ENCODE peak calls at places on chromosomes 13 and 19, in nine cellular contexts. One of them, this sample, is unnamed.

GRCh38 chr13:94143624-94144350 is 335.7 kb downstream of the DCT start:
- DNase-seq in AG04450: no peak
- DNase-seq in stimulated activated CD4-positive, alpha-beta T cell treated with anti-CD3 and anti-CD28 coated beads, Interleukin-4, amount 100 ng/mL, for 24 hours: no peak
- DNase-seq in RWPE1: no peak
- DNase-seq in activated T-cell treated with anti-CD3 and anti-CD28 coated beads, Interleukin-2, amount 50 U/mL, for 72 hours: no peak
- DNase-seq in CD8-positive, alpha-beta memory T cell: no peak
- DNase-seq in islet precursor cell: no peak
- DNase-seq in central memory CD8-positive, alpha-beta T cell: no peak
- DNase-seq in astrocyte of the cerebellum: no peak
- DNase-seq in this sample: no peak

GRCh38 chr19:34428549-34429285 is 536 bp downstream of the UBA2 start:
- DNase-seq in AG04450: no peak
- DNase-seq in stimulated activated CD4-positive, alpha-beta T cell treated with anti-CD3 and anti-CD28 coated beads, Interleukin-4, amount 100 ng/mL, for 24 hours: peak; percentile 29
- DNase-seq in RWPE1: peak; percentile 47
- DNase-seq in activated T-cell treated with anti-CD3 and anti-CD28 coated beads, Interleukin-2, amount 50 U/mL, for 72 hours: peak; percentile 35
- DNase-seq in CD8-positive, alpha-beta memory T cell: no peak
- DNase-seq in islet precursor cell: no peak
- DNase-seq in central memory CD8-positive, alpha-beta T cell: peak; percentile 11
- DNase-seq in astrocyte of the cerebellum: no peak
- DNase-seq in this sample: peak; percentile 75

GRCh38 chr13:110092869-110093268 is 214.1 kb downstream of the COL4A1 start:
- DNase-seq in AG04450: no peak
- DNase-seq in stimulated activated CD4-positive, alpha-beta T cell treated with anti-CD3 and anti-CD28 coated beads, Interleukin-4, amount 100 ng/mL, for 24 hours: no peak
- DNase-seq in RWPE1: no peak
- DNase-seq in activated T-cell treated with anti-CD3 and anti-CD28 coated beads, Interleukin-2, amount 50 U/mL, for 72 hours: no peak
- DNase-seq in CD8-positive, alpha-beta memory T cell: no peak
- DNase-seq in islet precursor cell: no peak
- DNase-seq in central memory CD8-positive, alpha-beta T cell: no peak
- DNase-seq in astrocyte of the cerebellum: no peak
- DNase-seq in this sample: no peak

GRCh38 chr13:111480976-111481375 is 160.5 kb downstream of the TEX29 start:
- DNase-seq in AG04450: no peak
- DNase-seq in stimulated activated CD4-positive, alpha-beta T cell treated with anti-CD3 and anti-CD28 coated beads, Interleukin-4, amount 100 ng/mL, for 24 hours: no peak
- DNase-seq in RWPE1: no peak
- DNase-seq in activated T-cell treated with anti-CD3 and anti-CD28 coated beads, Interleukin-2, amount 50 U/mL, for 72 hours: no peak
- DNase-seq in CD8-positive, alpha-beta memory T cell: no peak
- DNase-seq in islet precursor cell: peak; percentile 35
- DNase-seq in central memory CD8-positive, alpha-beta T cell: no peak
- DNase-seq in astrocyte of the cerebellum: no peak
- DNase-seq in this sample: no peak

GRCh38 chr19:18605546-18606280 is 886 bp downstream of the CRLF1 start:
- DNase-seq in AG04450: no peak
- DNase-seq in stimulated activated CD4-positive, alpha-beta T cell treated with anti-CD3 and anti-CD28 coated beads, Interleukin-4, amount 100 ng/mL, for 24 hours: no peak
- DNase-seq in RWPE1: no peak
- DNase-seq in activated T-cell treated with anti-CD3 and anti-CD28 coated beads, Interleukin-2, amount 50 U/mL, for 72 hours: no peak
- DNase-seq in CD8-positive, alpha-beta memory T cell: no peak
- DNase-seq in islet precursor cell: no peak
- DNase-seq in central memory CD8-positive, alpha-beta T cell: no peak
- DNase-seq in astrocyte of the cerebellum: no peak
- DNase-seq in this sample: no peak

GRCh38 chr19:42074513-42075363 is 1.2 kb upstream of the ZNF574 start:
- DNase-seq in AG04450: no peak
- DNase-seq in stimulated activated CD4-positive, alpha-beta T cell treated with anti-CD3 and anti-CD28 coated beads, Interleukin-4, amount 100 ng/mL, for 24 hours: no peak
- DNase-seq in RWPE1: peak; percentile 40
- DNase-seq in activated T-cell treated with anti-CD3 and anti-CD28 coated beads, Interleukin-2, amount 50 U/mL, for 72 hours: no peak
- DNase-seq in CD8-positive, alpha-beta memory T cell: no peak
- DNase-seq in islet precursor cell: no peak
- DNase-seq in central memory CD8-positive, alpha-beta T cell: no peak
- DNase-seq in astrocyte of the cerebellum: no peak
- DNase-seq in this sample: peak; percentile 66

GRCh38 chr13:92573467-92574057 is 653.0 kb upstream of the GPC6 start:
- DNase-seq in AG04450: no peak
- DNase-seq in stimulated activated CD4-positive, alpha-beta T cell treated with anti-CD3 and anti-CD28 coated beads, Interleukin-4, amount 100 ng/mL, for 24 hours: no peak
- DNase-seq in RWPE1: no peak
- DNase-seq in activated T-cell treated with anti-CD3 and anti-CD28 coated beads, Interleukin-2, amount 50 U/mL, for 72 hours: no peak
- DNase-seq in CD8-positive, alpha-beta memory T cell: no peak
- DNase-seq in islet precursor cell: peak; percentile 58
- DNase-seq in central memory CD8-positive, alpha-beta T cell: no peak
- DNase-seq in astrocyte of the cerebellum: peak; percentile 2
- DNase-seq in this sample: no peak

GRCh38 chr19:40650749-40651305 is 39.6 kb downstream of the NUMBL start:
- DNase-seq in AG04450: peak; percentile 36
- DNase-seq in stimulated activated CD4-positive, alpha-beta T cell treated with anti-CD3 and anti-CD28 coated beads, Interleukin-4, amount 100 ng/mL, for 24 hours: no peak
- DNase-seq in RWPE1: no peak
- DNase-seq in activated T-cell treated with anti-CD3 and anti-CD28 coated beads, Interleukin-2, amount 50 U/mL, for 72 hours: no peak
- DNase-seq in CD8-positive, alpha-beta memory T cell: no peak
- DNase-seq in islet precursor cell: no peak
- DNase-seq in central memory CD8-positive, alpha-beta T cell: no peak
- DNase-seq in astrocyte of the cerebellum: peak; percentile 82
- DNase-seq in this sample: no peak

GRCh38 chr19:10260141-10260584 is 8.1 kb downstream of the MRPL4 start:
- DNase-seq in AG04450: no peak
- DNase-seq in stimulated activated CD4-positive, alpha-beta T cell treated with anti-CD3 and anti-CD28 coated beads, Interleukin-4, amount 100 ng/mL, for 24 hours: peak; percentile 72
- DNase-seq in RWPE1: peak; percentile 76
- DNase-seq in activated T-cell treated with anti-CD3 and anti-CD28 coated beads, Interleukin-2, amount 50 U/mL, for 72 hours: peak; percentile 77
- DNase-seq in CD8-positive, alpha-beta memory T cell: no peak
- DNase-seq in islet precursor cell: no peak
- DNase-seq in central memory CD8-positive, alpha-beta T cell: no peak
- DNase-seq in astrocyte of the cerebellum: no peak
- DNase-seq in this sample: no peak

GRCh38 chr19:54633401-54633800 is 3.1 kb downstream of the LILRB1 start:
- DNase-seq in AG04450: no peak
- DNase-seq in stimulated activated CD4-positive, alpha-beta T cell treated with anti-CD3 and anti-CD28 coated beads, Interleukin-4, amount 100 ng/mL, for 24 hours: no peak
- DNase-seq in RWPE1: no peak
- DNase-seq in activated T-cell treated with anti-CD3 and anti-CD28 coated beads, Interleukin-2, amount 50 U/mL, for 72 hours: no peak
- DNase-seq in CD8-positive, alpha-beta memory T cell: no peak
- DNase-seq in islet precursor cell: no peak
- DNase-seq in central memory CD8-positive, alpha-beta T cell: no peak
- DNase-seq in astrocyte of the cerebellum: no peak
- DNase-seq in this sample: peak; percentile 66

GRCh38 chr13:74162135-74162534 is 27.9 kb upstream of the KLF12 start:
- DNase-seq in AG04450: no peak
- DNase-seq in stimulated activated CD4-positive, alpha-beta T cell treated with anti-CD3 and anti-CD28 coated beads, Interleukin-4, amount 100 ng/mL, for 24 hours: no peak
- DNase-seq in RWPE1: no peak
- DNase-seq in activated T-cell treated with anti-CD3 and anti-CD28 coated beads, Interleukin-2, amount 50 U/mL, for 72 hours: no peak
- DNase-seq in CD8-positive, alpha-beta memory T cell: no peak
- DNase-seq in islet precursor cell: no peak
- DNase-seq in central memory CD8-positive, alpha-beta T cell: no peak
- DNase-seq in astrocyte of the cerebellum: no peak
- DNase-seq in this sample: no peak

GRCh38 chr13:77390391-77390790 is 63.5 kb upstream of the MYCBP2 start:
- DNase-seq in AG04450: no peak
- DNase-seq in stimulated activated CD4-positive, alpha-beta T cell treated with anti-CD3 and anti-CD28 coated beads, Interleukin-4, amount 100 ng/mL, for 24 hours: no peak
- DNase-seq in RWPE1: no peak
- DNase-seq in activated T-cell treated with anti-CD3 and anti-CD28 coated beads, Interleukin-2, amount 50 U/mL, for 72 hours: no peak
- DNase-seq in CD8-positive, alpha-beta memory T cell: no peak
- DNase-seq in islet precursor cell: no peak
- DNase-seq in central memory CD8-positive, alpha-beta T cell: no peak
- DNase-seq in astrocyte of the cerebellum: no peak
- DNase-seq in this sample: no peak

GRCh38 chr19:4066682-4067395 is at the start of gene ZBTB7A:
- DNase-seq in AG04450: no peak
- DNase-seq in stimulated activated CD4-positive, alpha-beta T cell treated with anti-CD3 and anti-CD28 coated beads, Interleukin-4, amount 100 ng/mL, for 24 hours: peak; percentile 76
- DNase-seq in RWPE1: no peak
- DNase-seq in activated T-cell treated with anti-CD3 and anti-CD28 coated beads, Interleukin-2, amount 50 U/mL, for 72 hours: peak; percentile 85
- DNase-seq in CD8-positive, alpha-beta memory T cell: peak; percentile 85
- DNase-seq in islet precursor cell: peak; percentile 89
- DNase-seq in central memory CD8-positive, alpha-beta T cell: peak; percentile 69
- DNase-seq in astrocyte of the cerebellum: no peak
- DNase-seq in this sample: peak; percentile 80

GRCh38 chr13:21735621-21736401 is 64.9 kb downstream of the FGF9 start:
- DNase-seq in AG04450: no peak
- DNase-seq in stimulated activated CD4-positive, alpha-beta T cell treated with anti-CD3 and anti-CD28 coated beads, Interleukin-4, amount 100 ng/mL, for 24 hours: no peak
- DNase-seq in RWPE1: no peak
- DNase-seq in activated T-cell treated with anti-CD3 and anti-CD28 coated beads, Interleukin-2, amount 50 U/mL, for 72 hours: no peak
- DNase-seq in CD8-positive, alpha-beta memory T cell: no peak
- DNase-seq in islet precursor cell: peak; percentile 63
- DNase-seq in central memory CD8-positive, alpha-beta T cell: no peak
- DNase-seq in astrocyte of the cerebellum: no peak
- DNase-seq in this sample: no peak

GRCh38 chr19:57465680-57466381 is 8.9 kb upstream of the VN1R1 start:
- DNase-seq in AG04450: no peak
- DNase-seq in stimulated activated CD4-positive, alpha-beta T cell treated with anti-CD3 and anti-CD28 coated beads, Interleukin-4, amount 100 ng/mL, for 24 hours: no peak
- DNase-seq in RWPE1: no peak
- DNase-seq in activated T-cell treated with anti-CD3 and anti-CD28 coated beads, Interleukin-2, amount 50 U/mL, for 72 hours: peak; percentile 29
- DNase-seq in CD8-positive, alpha-beta memory T cell: no peak
- DNase-seq in islet precursor cell: no peak
- DNase-seq in central memory CD8-positive, alpha-beta T cell: peak; percentile 18
- DNase-seq in astrocyte of the cerebellum: no peak
- DNase-seq in this sample: peak; percentile 37